ENCODE peak calls at places on chromosomes 2 and 18, in seven cellular contexts. T, P, N, E, K, L and C are unnamed samples. For H3K4me1, the result is how much of the 10 kb centered on the place peaks cover.

GRCh38 chr2:181054256-181054655 is 73.9 kb downstream of the UBE2E3 start:
- ATAC-seq in P (no peak), K (no peak), N (no peak), E (no peak), L (no peak), T (no peak), C (no peak)

GRCh38 chr2:57740905-57741304 is 305.7 kb upstream of the VRK2 start:
- ATAC-seq in N (no peak), P (no peak), T (no peak), L (no peak), E (no peak), K (no peak), C (no peak)

GRCh38 chr18:47680488-47680887 is 250.0 kb downstream of the SMAD2 start:
- ATAC-seq in N (no peak), E (no peak), L (no peak), P (no peak), K (no peak), T (no peak), C (no peak)

GRCh38 chr2:134586289-134586980 is 132.4 kb downstream of the TMEM163 start:
- ATAC-seq in P (no peak), L (no peak), E (no peak), N (no peak), T (no peak), K (no peak), C (no peak)

GRCh38 chr2:133836691-133837090 is 268.4 kb upstream of the NCKAP5 start:
- ATAC-seq in P (no peak), L (no peak), T (no peak), E (no peak), N (no peak), K (no peak), C (no peak)

GRCh38 chr2:219368690-219369108 is 19.0 kb downstream of the DNPEP start:
- ATAC-seq in K (peak), L (peak), P (no peak), N (peak), T (peak), E (no peak), C (peak)

GRCh38 chr2:84856785-84857184 is 24.1 kb downstream of the TRABD2A start:
- ATAC-seq in P (peak), T (no peak), K (peak), N (no peak), E (no peak), L (no peak), C (no peak)

GRCh38 chr2:48721158-48721557 is 34.4 kb downstream of the LHCGR start:
- ATAC-seq in N (no peak), E (no peak), K (no peak), P (no peak), T (no peak), L (no peak), C (no peak)

GRCh38 chr18:48623468-48624220 is 84.8 kb downstream of the CTIF start:
- ATAC-seq in E (no peak), L (peak), K (no peak), P (no peak), N (no peak), T (no peak), C (peak)

GRCh38 chr2:231228223-231228622 is 29.8 kb downstream of the ARMC9 start:
- ATAC-seq in T (peak), N (no peak), L (peak), P (no peak), K (peak), E (peak), C (no peak)

GRCh38 chr2:43220982-43221659 is 5.3 kb downstream of the ZFP36L2 start:
- ATAC-seq in T (no peak), E (peak), N (peak), L (no peak), K (no peak), P (no peak), C (peak)

GRCh38 chr2:17915811-17916523 is 37.5 kb downstream of the KCNS3 start:
- ATAC-seq in K (no peak), P (no peak), E (peak), T (no peak), N (no peak), L (no peak), C (no peak)

GRCh38 chr2:194116861-194117260 is 1540.2 kb upstream of the SLC39A10 start:
- ATAC-seq in K (no peak), P (no peak), E (no peak), T (no peak), L (no peak), N (no peak), C (no peak)

GRCh38 chr18:68549257-68549871 is 165.5 kb downstream of the TMX3 start:
- ATAC-seq in N (no peak), T (no peak), K (no peak), P (no peak), L (no peak), E (no peak), C (no peak)

GRCh38 chr2:170365686-170366085 is 187.7 kb downstream of the MYO3B start:
- ATAC-seq in L (no peak), P (no peak), N (no peak), T (no peak), E (no peak), K (peak), C (no peak)

GRCh38 chr18:58309099-58309498 is 265.1 kb downstream of the NEDD4L start:
- ATAC-seq in L (no peak), N (no peak), E (no peak), P (no peak), T (peak), K (peak), C (no peak)

GRCh38 chr2:193539188-193539587 is 1344.5 kb upstream of the TMEFF2 start:
- ATAC-seq in K (no peak), P (no peak), E (no peak), T (no peak), L (no peak), N (no peak), C (no peak)

GRCh38 chr2:6186332-6187100 is 494.3 kb downstream of the SOX11 start:
- ATAC-seq in P (no peak), T (peak), K (no peak), N (peak), E (no peak), L (peak), C (peak)

GRCh38 chr2:138267161-138267901 is 234.2 kb upstream of the SPOPL start:
- ATAC-seq in E (no peak), T (no peak), K (no peak), N (no peak), L (peak), P (no peak), C (no peak)

GRCh38 chr2:145617906-145618305 is 1098.0 kb upstream of the ZEB2 start:
- ATAC-seq in P (no peak), N (no peak), L (no peak), T (no peak), E (no peak), K (no peak), C (no peak)

GRCh38 chr2:74886811-74887210 is 52.9 kb downstream of the HK2 start:
- ATAC-seq in N (no peak), L (peak), T (no peak), P (no peak), E (peak), K (no peak), C (no peak)

GRCh38 chr2:128357561-128358370 is 39.1 kb upstream of the HS6ST1 start:
- ATAC-seq in K (no peak), P (no peak), T (no peak), E (no peak), N (no peak), L (no peak), C (no peak)
- H3K27ac ChIP-seq in K (no peak), P (no peak), T (no peak), E (no peak), N (no peak), L (no peak), C (no peak)

GRCh38 chr2:204050681-204051080 is 114.1 kb downstream of the ICOS start:
- ATAC-seq in P (no peak), K (no peak), L (no peak), T (no peak), E (no peak), N (no peak), C (no peak)
- H3K4me1 ChIP-seq in P (under half), K (under half), L (under half), T (under half), E (under half), N (under half), C (under half)

GRCh38 chr2:9800639-9800974 is 42.7 kb upstream of the TAF1B start:
- ATAC-seq in P (no peak), E (no peak), L (no peak), K (no peak), N (peak), T (no peak), C (no peak)

GRCh38 chr2:9799729-9800632 is 43.3 kb upstream of the TAF1B start:
- ATAC-seq in T (peak), L (peak), E (peak), K (peak), N (peak), P (peak), C (peak)

GRCh38 chr2:9800975-9801723 is 42.1 kb upstream of the TAF1B start:
- ATAC-seq in K (peak), P (peak), L (peak), T (no peak), N (peak), E (no peak), C (peak)

GRCh38 chr2:9803023-9803805 is 40.1 kb upstream of the TAF1B start:
- ATAC-seq in P (no peak), E (no peak), N (no peak), K (no peak), L (no peak), T (no peak), C (no peak)

GRCh38 chr2:9802576-9802993 is 40.7 kb upstream of the TAF1B start:
- ATAC-seq in K (no peak), T (no peak), N (no peak), E (no peak), L (no peak), P (no peak), C (no peak)
- H3K27ac ChIP-seq in K (no peak), T (no peak), N (peak), E (no peak), L (peak), P (no peak), C (peak)

DNA sequence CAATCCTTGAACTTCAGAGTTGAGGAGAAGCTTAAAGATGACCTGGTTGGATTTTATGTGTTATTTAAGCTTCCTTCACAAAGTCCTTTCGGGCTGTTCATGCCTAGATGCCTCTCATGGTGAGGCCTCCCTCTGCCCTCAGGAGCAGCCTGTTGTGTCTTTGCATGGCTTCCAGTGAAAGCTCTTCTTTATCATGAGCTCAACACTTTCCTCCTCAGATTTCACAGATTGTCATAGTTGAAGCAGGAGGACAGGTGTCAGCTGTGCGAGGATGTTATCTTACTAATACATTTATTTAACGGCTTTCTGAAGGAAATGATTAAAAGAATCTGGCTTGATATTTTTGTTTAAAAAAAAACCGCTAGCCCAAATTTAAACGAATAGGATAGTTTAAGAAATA is 48.8 kb upstream of the ITSN2 start:
- ATAC-seq in P (no peak), K (no peak), T (no peak), E (peak), L (no peak), N (no peak), C (no peak)
- H3K4me1 ChIP-seq in P (under half), K (under half), T (under half), E (under half), L (under half), N (under half), C (under half)